ENCODE peak calls at places on chromosomes 7 and 10, in eight cellular contexts. One of them, this sample, is unnamed.
A peak's percentile ranks its signal among the peaks of the same experiment; 100 is the strongest.

GRCh38 chr10:100567249-100567648 is 31.5 kb downstream of the HIF1AN start:
- DNase-seq in GM23338: no peak
- DNase-seq in upper lobe of left lung: no peak
- DNase-seq in GM12891: no peak
- DNase-seq in HCT116: no peak
- DNase-seq in suprapubic skin: no peak
- DNase-seq in breast epithelium: no peak
- DNase-seq in transverse colon: no peak
- DNase-seq in this sample: no peak

GRCh38 chr7:22647451-22648257 is 79.3 kb upstream of the IL6 start:
- DNase-seq in GM23338: no peak
- DNase-seq in upper lobe of left lung: no peak
- DNase-seq in GM12891: no peak
- DNase-seq in HCT116: no peak
- DNase-seq in suprapubic skin: no peak
- DNase-seq in breast epithelium: no peak
- DNase-seq in transverse colon: no peak
- DNase-seq in this sample: no peak

GRCh38 chr10:53361281-53361680 is 588.7 kb upstream of the MBL2 start:
- DNase-seq in GM23338: no peak
- DNase-seq in upper lobe of left lung: no peak
- DNase-seq in GM12891: no peak
- DNase-seq in HCT116: no peak
- DNase-seq in suprapubic skin: no peak
- DNase-seq in breast epithelium: no peak
- DNase-seq in transverse colon: no peak
- DNase-seq in this sample: no peak

GRCh38 chr7:156827587-156828203 is 65.3 kb downstream of the LMBR1 start:
- DNase-seq in GM23338: peak; percentile 56
- DNase-seq in upper lobe of left lung: no peak
- DNase-seq in GM12891: no peak
- DNase-seq in HCT116: peak; percentile 8
- DNase-seq in suprapubic skin: no peak
- DNase-seq in breast epithelium: no peak
- DNase-seq in transverse colon: no peak
- DNase-seq in this sample: no peak

GRCh38 chr7:112192236-112193154 is 13.7 kb downstream of the DOCK4 start:
- DNase-seq in GM23338: no peak
- DNase-seq in upper lobe of left lung: no peak
- DNase-seq in GM12891: no peak
- DNase-seq in HCT116: no peak
- DNase-seq in suprapubic skin: no peak
- DNase-seq in breast epithelium: no peak
- DNase-seq in transverse colon: no peak
- DNase-seq in this sample: no peak

GRCh38 chr7:105493928-105494325 is 28.1 kb downstream of the PUS7 start:
- DNase-seq in GM23338: no peak
- DNase-seq in upper lobe of left lung: peak; percentile 42
- DNase-seq in GM12891: no peak
- DNase-seq in HCT116: no peak
- DNase-seq in suprapubic skin: no peak
- DNase-seq in breast epithelium: peak; percentile 54
- DNase-seq in transverse colon: no peak
- DNase-seq in this sample: no peak

GRCh38 chr7:133301444-133301843 is 48.6 kb downstream of the EXOC4 start:
- DNase-seq in GM23338: no peak
- DNase-seq in upper lobe of left lung: no peak
- DNase-seq in GM12891: no peak
- DNase-seq in HCT116: no peak
- DNase-seq in suprapubic skin: no peak
- DNase-seq in breast epithelium: no peak
- DNase-seq in transverse colon: no peak
- DNase-seq in this sample: no peak

GRCh38 chr10:86957471-86958108 is at the start of gene MMRN2:
- DNase-seq in GM23338: no peak
- DNase-seq in upper lobe of left lung: no peak
- DNase-seq in GM12891: no peak
- DNase-seq in HCT116: no peak
- DNase-seq in suprapubic skin: no peak
- DNase-seq in breast epithelium: no peak
- DNase-seq in transverse colon: no peak
- DNase-seq in this sample: no peak

GRCh38 chr10:131310904-131311660 is 439 bp downstream of the TCERG1L start:
- DNase-seq in GM23338: peak; percentile 21
- DNase-seq in upper lobe of left lung: no peak
- DNase-seq in GM12891: no peak
- DNase-seq in HCT116: no peak
- DNase-seq in suprapubic skin: no peak
- DNase-seq in breast epithelium: no peak
- DNase-seq in transverse colon: no peak
- DNase-seq in this sample: no peak

GRCh38 chr10:115171392-115171960 is 78.3 kb downstream of the ATRNL1 start:
- DNase-seq in GM23338: peak; percentile 44
- DNase-seq in upper lobe of left lung: no peak
- DNase-seq in GM12891: no peak
- DNase-seq in HCT116: peak; percentile 7
- DNase-seq in suprapubic skin: no peak
- DNase-seq in breast epithelium: no peak
- DNase-seq in transverse colon: no peak
- DNase-seq in this sample: no peak

GRCh38 chr7:72152171-72153131 is 259.7 kb downstream of the CALN1 start:
- DNase-seq in GM23338: no peak
- DNase-seq in upper lobe of left lung: no peak
- DNase-seq in GM12891: no peak
- DNase-seq in HCT116: no peak
- DNase-seq in suprapubic skin: no peak
- DNase-seq in breast epithelium: no peak
- DNase-seq in transverse colon: no peak
- DNase-seq in this sample: no peak

GRCh38 chr10:124738441-124738840 is 5.7 kb downstream of the FAM53B start:
- DNase-seq in GM23338: no peak
- DNase-seq in upper lobe of left lung: no peak
- DNase-seq in GM12891: no peak
- DNase-seq in HCT116: no peak
- DNase-seq in suprapubic skin: no peak
- DNase-seq in breast epithelium: no peak
- DNase-seq in transverse colon: no peak
- DNase-seq in this sample: no peak

GRCh38 chr7:139696547-139696946 is 81.3 kb downstream of the HIPK2 start:
- DNase-seq in GM23338: no peak
- DNase-seq in upper lobe of left lung: no peak
- DNase-seq in GM12891: no peak
- DNase-seq in HCT116: no peak
- DNase-seq in suprapubic skin: no peak
- DNase-seq in breast epithelium: no peak
- DNase-seq in transverse colon: no peak
- DNase-seq in this sample: no peak

DNA sequence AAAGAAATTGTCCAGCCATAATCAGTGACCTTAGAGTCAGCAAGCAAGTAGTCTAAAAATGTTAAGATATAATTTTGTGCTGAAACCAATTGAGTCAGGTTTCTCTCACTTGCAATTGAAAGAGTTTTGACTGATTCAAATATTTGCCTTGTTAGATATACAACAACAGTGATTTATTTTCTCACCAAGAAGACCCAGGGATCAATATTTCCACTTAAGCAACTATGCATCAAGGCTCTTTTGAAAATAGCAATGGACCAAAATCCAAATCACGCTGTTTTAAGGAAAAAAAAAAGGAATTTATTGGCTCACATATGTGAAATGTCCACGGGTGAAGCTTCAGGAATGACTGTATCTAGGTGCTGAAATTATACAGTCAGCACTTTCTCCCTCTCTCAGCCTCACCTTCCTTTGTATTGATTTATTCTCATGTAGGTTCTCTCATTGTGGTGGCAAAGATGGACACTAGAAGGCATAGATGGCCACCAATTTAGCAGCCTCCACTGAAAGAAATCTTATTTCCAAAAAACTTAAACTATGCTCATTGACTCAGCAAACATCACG is 9.7 kb upstream of the FKBP9 start:
- DNase-seq in GM23338: no peak
- DNase-seq in upper lobe of left lung: no peak
- DNase-seq in GM12891: no peak
- DNase-seq in HCT116: no peak
- DNase-seq in suprapubic skin: no peak
- DNase-seq in breast epithelium: no peak
- DNase-seq in transverse colon: no peak
- DNase-seq in this sample: no peak
- TF ChIP-seq POLR2AphosphoS5 in GM23338: no peak
- TF ChIP-seq POLR2AphosphoS5 in upper lobe of left lung: no peak
- TF ChIP-seq POLR2AphosphoS5 in GM12891: no peak
- TF ChIP-seq POLR2AphosphoS5 in HCT116: no peak
- TF ChIP-seq POLR2AphosphoS5 in suprapubic skin: no peak
- TF ChIP-seq POLR2AphosphoS5 in breast epithelium: no peak
- TF ChIP-seq POLR2AphosphoS5 in transverse colon: no peak
- TF ChIP-seq POLR2AphosphoS5 in this sample: no peak

GRCh38 chr7:128948312-128948973 is 10.7 kb downstream of the IRF5 start:
- DNase-seq in GM23338: no peak
- DNase-seq in upper lobe of left lung: no peak
- DNase-seq in GM12891: no peak
- DNase-seq in HCT116: no peak
- DNase-seq in suprapubic skin: no peak
- DNase-seq in breast epithelium: no peak
- DNase-seq in transverse colon: no peak
- DNase-seq in this sample: no peak
- TF ChIP-seq POLR2AphosphoS5 in GM23338: no peak
- TF ChIP-seq POLR2AphosphoS5 in upper lobe of left lung: no peak
- TF ChIP-seq POLR2AphosphoS5 in GM12891: peak; percentile 27
- TF ChIP-seq POLR2AphosphoS5 in HCT116: no peak
- TF ChIP-seq POLR2AphosphoS5 in suprapubic skin: no peak
- TF ChIP-seq POLR2AphosphoS5 in breast epithelium: no peak
- TF ChIP-seq POLR2AphosphoS5 in transverse colon: no peak
- TF ChIP-seq POLR2AphosphoS5 in this sample: peak; percentile 39

GRCh38 chr7:96238474-96238873 is 83.4 kb downstream of the SLC25A13 start:
- DNase-seq in GM23338: no peak
- DNase-seq in upper lobe of left lung: no peak
- DNase-seq in GM12891: no peak
- DNase-seq in HCT116: no peak
- DNase-seq in suprapubic skin: no peak
- DNase-seq in breast epithelium: no peak
- DNase-seq in transverse colon: no peak
- DNase-seq in this sample: no peak

GRCh38 chr7:96235281-96235680 is 86.6 kb downstream of the SLC25A13 start:
- DNase-seq in GM23338: no peak
- DNase-seq in upper lobe of left lung: no peak
- DNase-seq in GM12891: no peak
- DNase-seq in HCT116: no peak
- DNase-seq in suprapubic skin: no peak
- DNase-seq in breast epithelium: no peak
- DNase-seq in transverse colon: no peak
- DNase-seq in this sample: no peak

GRCh38 chr7:96238976-96239766 is 82.7 kb downstream of the SLC25A13 start:
- DNase-seq in GM23338: no peak
- DNase-seq in upper lobe of left lung: no peak
- DNase-seq in GM12891: no peak
- DNase-seq in HCT116: no peak
- DNase-seq in suprapubic skin: no peak
- DNase-seq in breast epithelium: no peak
- DNase-seq in transverse colon: no peak
- DNase-seq in this sample: no peak

GRCh38 chr7:96237040-96237439 is 84.9 kb downstream of the SLC25A13 start:
- DNase-seq in GM23338: no peak
- DNase-seq in upper lobe of left lung: no peak
- DNase-seq in GM12891: no peak
- DNase-seq in HCT116: no peak
- DNase-seq in suprapubic skin: no peak
- DNase-seq in breast epithelium: no peak
- DNase-seq in transverse colon: no peak
- DNase-seq in this sample: no peak

DNA sequence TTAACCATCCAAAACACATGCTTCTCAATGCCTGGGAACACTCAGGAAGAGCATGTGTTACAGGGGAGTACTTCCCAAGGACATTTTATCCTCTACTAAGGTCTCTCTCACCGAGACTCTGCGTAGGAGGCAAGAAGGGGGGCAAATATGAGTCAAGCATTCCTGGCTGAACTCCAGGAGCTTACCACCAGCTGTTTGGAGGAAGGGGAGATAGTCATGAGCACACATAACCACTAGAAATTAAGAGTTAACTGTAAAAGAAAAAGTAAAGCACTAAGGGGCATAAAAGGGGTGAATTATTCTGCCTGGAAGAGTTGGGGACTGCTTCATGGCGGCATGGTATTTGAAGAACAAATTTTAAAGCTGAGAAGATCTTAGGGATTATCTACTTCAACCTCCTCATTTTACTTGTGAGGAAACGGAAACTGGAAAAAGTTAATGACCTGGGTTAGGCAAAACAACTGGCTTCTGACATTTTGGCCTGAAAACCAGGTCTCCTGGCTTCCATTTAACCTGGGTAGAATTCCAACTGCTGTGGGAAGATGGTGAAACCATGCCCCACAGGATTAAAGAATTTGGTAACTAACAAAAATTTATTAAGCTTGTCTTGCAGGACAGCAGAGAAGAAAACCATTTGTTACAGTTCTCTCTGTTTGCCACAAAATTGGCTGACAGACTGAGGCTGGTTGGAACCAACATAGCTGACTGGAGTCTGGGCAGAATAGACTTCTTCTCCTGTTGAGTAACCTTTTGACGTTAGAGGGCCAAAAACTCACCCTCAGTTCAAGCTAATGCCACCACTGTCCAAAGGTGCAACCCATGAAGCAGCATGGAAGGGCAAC is 85.5 kb downstream of the SLC25A13 start:
- DNase-seq in GM23338: no peak
- DNase-seq in upper lobe of left lung: no peak
- DNase-seq in GM12891: no peak
- DNase-seq in HCT116: peak; percentile 18
- DNase-seq in suprapubic skin: peak; percentile 67
- DNase-seq in breast epithelium: no peak
- DNase-seq in transverse colon: no peak
- DNase-seq in this sample: no peak
- TF ChIP-seq POLR2AphosphoS5 in GM23338: no peak
- TF ChIP-seq POLR2AphosphoS5 in upper lobe of left lung: no peak
- TF ChIP-seq POLR2AphosphoS5 in GM12891: no peak
- TF ChIP-seq POLR2AphosphoS5 in HCT116: no peak
- TF ChIP-seq POLR2AphosphoS5 in suprapubic skin: no peak
- TF ChIP-seq POLR2AphosphoS5 in breast epithelium: no peak
- TF ChIP-seq POLR2AphosphoS5 in transverse colon: no peak
- TF ChIP-seq POLR2AphosphoS5 in this sample: no peak

DNA sequence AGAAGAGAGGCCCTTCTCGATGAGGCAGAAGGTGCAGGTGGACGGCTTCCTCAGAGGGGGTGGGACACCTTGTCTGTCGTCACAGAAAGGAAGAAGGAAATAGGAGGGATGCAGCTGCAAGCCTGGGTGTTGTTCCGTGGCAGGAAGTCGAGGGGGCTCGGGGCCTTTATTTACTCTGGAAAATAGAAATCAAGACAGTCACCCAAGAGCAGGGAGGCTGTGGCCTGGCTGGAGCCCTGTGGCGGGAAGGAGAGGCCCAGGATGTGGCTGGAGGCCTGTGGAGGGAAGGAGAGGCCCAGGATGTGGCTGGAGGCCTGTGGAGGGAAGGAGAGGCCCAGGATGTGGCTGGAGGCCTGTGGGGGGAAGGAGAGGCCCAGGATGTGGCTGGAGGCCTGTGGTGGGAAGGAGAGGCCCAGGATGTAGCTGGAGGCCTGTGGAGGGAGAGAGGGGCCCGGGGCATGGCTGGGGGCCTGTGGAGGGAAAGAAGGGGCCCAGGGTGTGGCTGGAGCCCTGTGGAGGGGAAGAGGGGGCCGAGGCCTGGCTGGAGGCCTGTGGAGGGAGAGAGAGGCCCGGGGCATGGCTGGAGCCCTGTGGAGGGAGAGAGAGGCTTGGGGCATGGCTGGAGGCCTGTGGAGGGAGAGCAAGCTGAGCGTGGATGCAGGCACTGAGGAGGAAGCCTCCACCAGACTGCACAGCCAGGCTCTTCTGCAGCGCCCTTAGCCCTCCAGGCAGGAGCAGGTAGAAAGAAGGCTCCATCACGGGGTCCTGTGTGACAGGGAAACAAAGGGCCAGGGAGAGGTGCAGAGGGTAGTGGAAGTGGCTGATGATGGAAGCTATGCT is 97.3 kb upstream of the SFMBT2 start:
- DNase-seq in GM23338: no peak
- DNase-seq in upper lobe of left lung: no peak
- DNase-seq in GM12891: no peak
- DNase-seq in HCT116: no peak
- DNase-seq in suprapubic skin: no peak
- DNase-seq in breast epithelium: no peak
- DNase-seq in transverse colon: peak; percentile 18
- DNase-seq in this sample: no peak
- TF ChIP-seq POLR2AphosphoS5 in GM23338: no peak
- TF ChIP-seq POLR2AphosphoS5 in upper lobe of left lung: no peak
- TF ChIP-seq POLR2AphosphoS5 in GM12891: no peak
- TF ChIP-seq POLR2AphosphoS5 in HCT116: no peak
- TF ChIP-seq POLR2AphosphoS5 in suprapubic skin: no peak
- TF ChIP-seq POLR2AphosphoS5 in breast epithelium: no peak
- TF ChIP-seq POLR2AphosphoS5 in transverse colon: no peak
- TF ChIP-seq POLR2AphosphoS5 in this sample: no peak

This sample was measured in GM12892.